ENCODE peak calls at places on chromosomes 12 and 14, in six cellular contexts. P is HCT116, B is NCI-H1105, I is Peyer's patch, N is NT2/D1, D is M059J. C is an unnamed sample.

GRCh38 chr12:106274575-106275081 is 26.8 kb upstream of the CKAP4 start:
- DNase-seq in P (no peak), B (no peak), I (no peak), N (no peak), D (no peak), C (peak)

GRCh38 chr12:115946867-115947695 is 330.4 kb downstream of the MED13L start:
- DNase-seq in P (no peak), B (no peak), I (no peak), N (no peak), D (no peak), C (no peak)

GRCh38 chr14:59098377-59098776 is 90.1 kb upstream of the DAAM1 start:
- DNase-seq in P (no peak), B (no peak), I (no peak), N (no peak), D (peak), C (peak)

GRCh38 chr14:25090281-25090680 is 40.3 kb upstream of the STXBP6 start:
- DNase-seq in P (no peak), B (no peak), I (no peak), N (no peak), D (no peak), C (no peak)

GRCh38 chr14:56751471-56751870 is 58.8 kb downstream of the OTX2 start:
- DNase-seq in P (no peak), B (no peak), I (no peak), N (no peak), D (no peak), C (no peak)

GRCh38 chr12:119180380-119181040 is 1.8 kb downstream of the HSPB8 start:
- DNase-seq in P (no peak), B (no peak), I (no peak), N (no peak), D (peak), C (peak)

GRCh38 chr14:29894030-29894429 is 33.6 kb downstream of the PRKD1 start:
- DNase-seq in P (no peak), B (no peak), I (no peak), N (no peak), D (no peak), C (no peak)

GRCh38 chr12:52212701-52213540 is 20.1 kb upstream of the KRT7 start:
- DNase-seq in P (no peak), B (no peak), I (peak), N (no peak), D (no peak), C (no peak)

GRCh38 chr14:70359076-70359424 is 433 bp downstream of the COX16 start:
- DNase-seq in P (no peak), B (peak), I (no peak), N (no peak), D (no peak), C (no peak)

GRCh38 chr12:97336896-97337751 is 125.5 kb upstream of the RMST start:
- DNase-seq in P (no peak), B (no peak), I (no peak), N (no peak), D (no peak), C (no peak)

GRCh38 chr12:49260165-49260564 is 4.7 kb upstream of the TUBA1C start:
- DNase-seq in P (no peak), B (no peak), I (no peak), N (no peak), D (no peak), C (no peak)

GRCh38 chr12:65876898-65877721 is 52.8 kb downstream of the HMGA2 start:
- DNase-seq in P (no peak), B (no peak), I (no peak), N (no peak), D (peak), C (no peak)

GRCh38 chr12:124613151-124613585 is 45.8 kb upstream of the NCOR2 start:
- DNase-seq in P (no peak), B (no peak), I (no peak), N (no peak), D (peak), C (peak)

GRCh38 chr14:102293784-102294183 is 11.2 kb downstream of the MOK start:
- DNase-seq in P (no peak), B (no peak), I (no peak), N (no peak), D (peak), C (no peak)

GRCh38 chr12:109111775-109112491 is 4.5 kb upstream of the ACACB start:
- DNase-seq in P (peak), B (peak), I (peak), N (no peak), D (peak), C (peak)

GRCh38 chr14:93051600-93052546 is 63.9 kb downstream of the ITPK1 start:
- DNase-seq in P (no peak), B (no peak), I (no peak), N (peak), D (no peak), C (no peak)

GRCh38 chr12:50110762-50111416 is 1.1 kb upstream of the COX14 start:
- DNase-seq in P (no peak), B (no peak), I (peak), N (no peak), D (peak), C (peak)

GRCh38 chr14:64337901-64338615 is 43.9 kb upstream of the ESR2 start:
- DNase-seq in P (no peak), B (peak), I (no peak), N (peak), D (peak), C (peak)

GRCh38 chr12:52442600-52443061 is 8.5 kb upstream of the KRT75 start:
- DNase-seq in P (peak), B (no peak), I (no peak), N (peak), D (peak), C (peak)

GRCh38 chr12:116339062-116339461 is 61.6 kb upstream of the MED13L start:
- DNase-seq in P (no peak), B (no peak), I (no peak), N (no peak), D (no peak), C (no peak)

GRCh38 chr14:75654127-75654732 is 6.4 kb downstream of the ERG28 start:
- DNase-seq in P (peak), B (peak), I (peak), N (peak), D (peak), C (peak)

GRCh38 chr12:106243620-106244019 is 4.2 kb downstream of the CKAP4 start:
- DNase-seq in P (no peak), B (no peak), I (no peak), N (no peak), D (no peak), C (no peak)

GRCh38 chr12:122308811-122309210 is 42.5 kb upstream of the VPS33A start:
- DNase-seq in P (no peak), B (no peak), I (no peak), N (no peak), D (no peak), C (peak)

GRCh38 chr12:29533815-29534489 is 36.5 kb upstream of the OVCH1 start:
- DNase-seq in P (no peak), B (no peak), I (no peak), N (no peak), D (no peak), C (no peak)

GRCh38 chr14:23910081-23910875 is 43.3 kb upstream of the DHRS4 start:
- DNase-seq in P (peak), B (peak), I (peak), N (peak), D (peak), C (peak)

GRCh38 chr12:114440450-114441383 is 34.8 kb upstream of the TBX5 start:
- DNase-seq in P (no peak), B (no peak), I (no peak), N (no peak), D (no peak), C (peak)

GRCh38 chr12:50988051-50988450 is 35.7 kb downstream of the HIGD1C start:
- DNase-seq in P (no peak), B (no peak), I (no peak), N (no peak), D (no peak), C (peak)

GRCh38 chr12:52249041-52249461 is 16.0 kb downstream of the KRT7 start:
- DNase-seq in P (no peak), B (no peak), I (no peak), N (no peak), D (peak), C (no peak)

GRCh38 chr14:91722386-91722785 is 9.5 kb downstream of the CATSPERB start:
- DNase-seq in P (no peak), B (no peak), I (no peak), N (no peak), D (no peak), C (no peak)

GRCh38 chr12:114703060-114703493 is 19.1 kb upstream of the TBX3 start:
- DNase-seq in P (no peak), B (peak), I (no peak), N (no peak), D (peak), C (no peak)

GRCh38 chr14:50620341-50620740 is 47.8 kb downstream of the SAV1 start:
- DNase-seq in P (no peak), B (no peak), I (no peak), N (no peak), D (peak), C (no peak)

GRCh38 chr12:81294325-81295190 is 216.7 kb downstream of the ACSS3 start:
- DNase-seq in P (no peak), B (no peak), I (no peak), N (no peak), D (peak), C (no peak)

GRCh38 chr14:103129301-103130016 is 6.2 kb downstream of the TNFAIP2 start:
- DNase-seq in P (no peak), B (no peak), I (peak), N (no peak), D (peak), C (no peak)

GRCh38 chr14:94098359-94098758 is 12.2 kb upstream of the IFI27 start:
- DNase-seq in P (no peak), B (no peak), I (no peak), N (no peak), D (no peak), C (peak)

GRCh38 chr14:29529418-29529817 is 398.2 kb downstream of the PRKD1 start:
- DNase-seq in P (no peak), B (no peak), I (no peak), N (no peak), D (no peak), C (no peak)

GRCh38 chr12:107319536-107320030 is 226.2 kb upstream of the CRY1 start:
- DNase-seq in P (no peak), B (no peak), I (no peak), N (no peak), D (no peak), C (no peak)

C was measured in AG08395.